ENCODE peak calls at places on chromosome 3, in four cellular contexts. O is ACHN, F is fibroblast of mammary gland, C is fibroblast of the conjunctiva. X is an unnamed sample.

GRCh38 chr3:55246016-55246415 is 241.1 kb downstream of the WNT5A start:
- DNase-seq in O (no peak), F (peak; percentile 38), C (peak; percentile 6), X (peak; percentile 24)

GRCh38 chr3:168459229-168459784 is 363.6 kb upstream of the GOLIM4 start:
- DNase-seq in O (no peak), F (peak; percentile 26), C (no peak), X (peak; percentile 7)

GRCh38 chr3:187014417-187014864 is 84.1 kb downstream of the ST6GAL1 start:
- DNase-seq in O (no peak), F (no peak), C (no peak), X (peak; percentile 23)

GRCh38 chr3:12908859-12909258 is 67.5 kb upstream of the RPL32 start:
- DNase-seq in O (no peak), F (no peak), C (no peak), X (no peak)

GRCh38 chr3:176693416-176693815 is 503.9 kb downstream of the TBL1XR1 start:
- DNase-seq in O (no peak), F (no peak), C (no peak), X (no peak)

GRCh38 chr3:111073186-111073585 is 1.6 kb downstream of the NECTIN3 start:
- DNase-seq in O (peak; percentile 41), F (peak; percentile 66), C (no peak), X (no peak)

GRCh38 chr3:192039593-192039992 is 578.6 kb downstream of the PYDC2 start:
- DNase-seq in O (no peak), F (no peak), C (no peak), X (no peak)

GRCh38 chr3:136193273-136194043 is 2.7 kb downstream of the MSL2 start:
- DNase-seq in O (peak; percentile 16), F (no peak), C (no peak), X (no peak)

GRCh38 chr3:101950510-101950909 is 101.2 kb downstream of the NFKBIZ start:
- DNase-seq in O (peak; percentile 99), F (peak; percentile 90), C (no peak), X (peak; percentile 99)

GRCh38 chr3:186788482-186789370 is 5.3 kb downstream of the EIF4A2 start:
- DNase-seq in O (no peak), F (no peak), C (no peak), X (no peak)

GRCh38 chr3:61637088-61638051 is 76.0 kb downstream of the PTPRG start:
- DNase-seq in O (peak; percentile 45), F (peak; percentile 39), C (no peak), X (no peak)

GRCh38 chr3:174949523-174949922 is 90.4 kb downstream of the NAALADL2 start:
- DNase-seq in O (no peak), F (peak; percentile 95), C (peak; percentile 97), X (peak; percentile 93)

GRCh38 chr3:98920166-98920565 is 18.7 kb upstream of the DCBLD2 start:
- DNase-seq in O (no peak), F (no peak), C (no peak), X (no peak)

GRCh38 chr3:141840737-141841544 is 35.5 kb upstream of the ATP1B3 start:
- DNase-seq in O (no peak), F (peak; percentile 51), C (peak; percentile 27), X (no peak)

GRCh38 chr3:65995030-65995429 is 43.7 kb downstream of the MAGI1 start:
- DNase-seq in O (no peak), F (peak; percentile 87), C (peak; percentile 18), X (peak; percentile 21)

GRCh38 chr3:5187152-5187919 is at the start of gene EDEM1:
- DNase-seq in O (peak; percentile 91), F (peak; percentile 91), C (peak; percentile 92), X (peak; percentile 80)

X was measured in AG09309.